ENCODE peak calls at places on chromosomes 5 and 9, in eight cellular contexts. One of them, this sample, is unnamed.

GRCh38 chr5:140084466-140084865 is 29.4 kb upstream of the PURA start:
- DNase-seq in endodermal cell: no peak
- DNase-seq in fibroblast of lung: peak; percentile 2
- DNase-seq in astrocyte: no peak
- DNase-seq in GM23248: peak; percentile 1
- DNase-seq in IMR-90: no peak
- DNase-seq in upper lobe of right lung: no peak
- DNase-seq in mesenchymal stem cell: no peak
- DNase-seq in this sample: no peak

GRCh38 chr5:122576266-122577016 is 198.4 kb upstream of the SNX2 start:
- DNase-seq in endodermal cell: no peak
- DNase-seq in fibroblast of lung: peak; percentile 53
- DNase-seq in astrocyte: peak; percentile 46
- DNase-seq in GM23248: no peak
- DNase-seq in IMR-90: no peak
- DNase-seq in upper lobe of right lung: no peak
- DNase-seq in mesenchymal stem cell: no peak
- DNase-seq in this sample: no peak

GRCh38 chr9:105500108-105500766 is 52.4 kb downstream of the FSD1L start:
- DNase-seq in endodermal cell: no peak
- DNase-seq in fibroblast of lung: no peak
- DNase-seq in astrocyte: no peak
- DNase-seq in GM23248: no peak
- DNase-seq in IMR-90: peak; percentile 12
- DNase-seq in upper lobe of right lung: no peak
- DNase-seq in mesenchymal stem cell: peak; percentile 28
- DNase-seq in this sample: no peak

GRCh38 chr5:5198111-5198510 is 58.0 kb downstream of the ADAMTS16 start:
- DNase-seq in endodermal cell: no peak
- DNase-seq in fibroblast of lung: peak; percentile 81
- DNase-seq in astrocyte: peak; percentile 77
- DNase-seq in GM23248: peak; percentile 39
- DNase-seq in IMR-90: no peak
- DNase-seq in upper lobe of right lung: no peak
- DNase-seq in mesenchymal stem cell: no peak
- DNase-seq in this sample: no peak

GRCh38 chr5:95422842-95423241 is 31.7 kb downstream of the FAM81B start:
- DNase-seq in endodermal cell: no peak
- DNase-seq in fibroblast of lung: peak; percentile 32
- DNase-seq in astrocyte: peak; percentile 26
- DNase-seq in GM23248: peak; percentile 33
- DNase-seq in IMR-90: no peak
- DNase-seq in upper lobe of right lung: no peak
- DNase-seq in mesenchymal stem cell: no peak
- DNase-seq in this sample: no peak

GRCh38 chr9:38443181-38443580 is 18.9 kb upstream of the IGFBPL1 start:
- DNase-seq in endodermal cell: no peak
- DNase-seq in fibroblast of lung: peak; percentile 31
- DNase-seq in astrocyte: no peak
- DNase-seq in GM23248: no peak
- DNase-seq in IMR-90: peak; percentile 16
- DNase-seq in upper lobe of right lung: no peak
- DNase-seq in mesenchymal stem cell: peak; percentile 66
- DNase-seq in this sample: no peak

GRCh38 chr5:138748630-138749081 is 4.6 kb upstream of the CTNNA1 start:
- DNase-seq in endodermal cell: no peak
- DNase-seq in fibroblast of lung: peak; percentile 35
- DNase-seq in astrocyte: peak; percentile 24
- DNase-seq in GM23248: peak; percentile 12
- DNase-seq in IMR-90: peak; percentile 25
- DNase-seq in upper lobe of right lung: no peak
- DNase-seq in mesenchymal stem cell: peak; percentile 73
- DNase-seq in this sample: no peak

GRCh38 chr9:107624216-107624948 is 134.8 kb upstream of the KLF4 start:
- DNase-seq in endodermal cell: no peak
- DNase-seq in fibroblast of lung: no peak
- DNase-seq in astrocyte: no peak
- DNase-seq in GM23248: peak; percentile 93
- DNase-seq in IMR-90: peak; percentile 42
- DNase-seq in upper lobe of right lung: no peak
- DNase-seq in mesenchymal stem cell: peak; percentile 38
- DNase-seq in this sample: peak; percentile 71

GRCh38 chr9:123772374-123772773 is 157.6 kb downstream of the DENND1A start:
- DNase-seq in endodermal cell: no peak
- DNase-seq in fibroblast of lung: no peak
- DNase-seq in astrocyte: no peak
- DNase-seq in GM23248: peak; percentile 39
- DNase-seq in IMR-90: no peak
- DNase-seq in upper lobe of right lung: no peak
- DNase-seq in mesenchymal stem cell: no peak
- DNase-seq in this sample: no peak

GRCh38 chr9:93088656-93089015 is 7.4 kb upstream of the CARD19 start:
- DNase-seq in endodermal cell: peak; percentile 24
- DNase-seq in fibroblast of lung: no peak
- DNase-seq in astrocyte: no peak
- DNase-seq in GM23248: no peak
- DNase-seq in IMR-90: no peak
- DNase-seq in upper lobe of right lung: peak; percentile 21
- DNase-seq in mesenchymal stem cell: no peak
- DNase-seq in this sample: peak; percentile 9

GRCh38 chr9:94159069-94159915 is 75.0 kb downstream of the PTPDC1 start:
- DNase-seq in endodermal cell: peak; percentile 28
- DNase-seq in fibroblast of lung: no peak
- DNase-seq in astrocyte: no peak
- DNase-seq in GM23248: peak; percentile 30
- DNase-seq in IMR-90: no peak
- DNase-seq in upper lobe of right lung: no peak
- DNase-seq in mesenchymal stem cell: peak; percentile 29
- DNase-seq in this sample: no peak

GRCh38 chr5:150131978-150132694 is 23.5 kb downstream of the PDGFRB start:
- DNase-seq in endodermal cell: no peak
- DNase-seq in fibroblast of lung: no peak
- DNase-seq in astrocyte: no peak
- DNase-seq in GM23248: peak; percentile 82
- DNase-seq in IMR-90: peak; percentile 19
- DNase-seq in upper lobe of right lung: no peak
- DNase-seq in mesenchymal stem cell: no peak
- DNase-seq in this sample: no peak

GRCh38 chr9:93028448-93029006 is 30.0 kb upstream of the SUSD3 start:
- DNase-seq in endodermal cell: no peak
- DNase-seq in fibroblast of lung: no peak
- DNase-seq in astrocyte: no peak
- DNase-seq in GM23248: no peak
- DNase-seq in IMR-90: no peak
- DNase-seq in upper lobe of right lung: no peak
- DNase-seq in mesenchymal stem cell: no peak
- DNase-seq in this sample: no peak

GRCh38 chr5:62432618-62433064 is 20.1 kb downstream of the IPO11 start:
- DNase-seq in endodermal cell: no peak
- DNase-seq in fibroblast of lung: no peak
- DNase-seq in astrocyte: no peak
- DNase-seq in GM23248: peak; percentile 8
- DNase-seq in IMR-90: no peak
- DNase-seq in upper lobe of right lung: no peak
- DNase-seq in mesenchymal stem cell: no peak
- DNase-seq in this sample: no peak

GRCh38 chr9:80012557-80013330 is 441.0 kb downstream of the TLE4 start:
- DNase-seq in endodermal cell: no peak
- DNase-seq in fibroblast of lung: no peak
- DNase-seq in astrocyte: no peak
- DNase-seq in GM23248: no peak
- DNase-seq in IMR-90: no peak
- DNase-seq in upper lobe of right lung: no peak
- DNase-seq in mesenchymal stem cell: no peak
- DNase-seq in this sample: no peak

GRCh38 chr9:87036482-87036881 is 89.2 kb upstream of the GAS1 start:
- DNase-seq in endodermal cell: no peak
- DNase-seq in fibroblast of lung: no peak
- DNase-seq in astrocyte: no peak
- DNase-seq in GM23248: no peak
- DNase-seq in IMR-90: no peak
- DNase-seq in upper lobe of right lung: no peak
- DNase-seq in mesenchymal stem cell: no peak
- DNase-seq in this sample: no peak

GRCh38 chr5:43874772-43875171 is 271.8 kb downstream of the NNT start:
- DNase-seq in endodermal cell: peak; percentile 75
- DNase-seq in fibroblast of lung: no peak
- DNase-seq in astrocyte: no peak
- DNase-seq in GM23248: peak; percentile 73
- DNase-seq in IMR-90: peak; percentile 52
- DNase-seq in upper lobe of right lung: no peak
- DNase-seq in mesenchymal stem cell: peak; percentile 40
- DNase-seq in this sample: no peak

GRCh38 chr5:173327084-173327947 is 898 bp downstream of the STC2 start:
- DNase-seq in endodermal cell: peak; percentile 82
- DNase-seq in fibroblast of lung: peak; percentile 48
- DNase-seq in astrocyte: peak; percentile 42
- DNase-seq in GM23248: peak; percentile 82
- DNase-seq in IMR-90: peak; percentile 58
- DNase-seq in upper lobe of right lung: no peak
- DNase-seq in mesenchymal stem cell: peak; percentile 77
- DNase-seq in this sample: no peak

GRCh38 chr5:1552469-1553255 is 28.9 kb upstream of the LPCAT1 start:
- DNase-seq in endodermal cell: no peak
- DNase-seq in fibroblast of lung: peak; percentile 35
- DNase-seq in astrocyte: peak; percentile 17
- DNase-seq in GM23248: peak; percentile 70
- DNase-seq in IMR-90: no peak
- DNase-seq in upper lobe of right lung: peak; percentile 82
- DNase-seq in mesenchymal stem cell: no peak
- DNase-seq in this sample: peak; percentile 74

GRCh38 chr9:101369286-101369685 is 15.5 kb downstream of the BAAT start:
- DNase-seq in endodermal cell: no peak
- DNase-seq in fibroblast of lung: peak; percentile 86
- DNase-seq in astrocyte: peak; percentile 78
- DNase-seq in GM23248: peak; percentile 53
- DNase-seq in IMR-90: peak; percentile 5
- DNase-seq in upper lobe of right lung: no peak
- DNase-seq in mesenchymal stem cell: no peak
- DNase-seq in this sample: no peak

GRCh38 chr9:60545346-60546315 is 368.6 kb upstream of the SPATA31A5 start:
- DNase-seq in endodermal cell: no peak
- DNase-seq in fibroblast of lung: no peak
- DNase-seq in astrocyte: no peak
- DNase-seq in GM23248: no peak
- DNase-seq in IMR-90: no peak
- DNase-seq in upper lobe of right lung: peak; percentile 59
- DNase-seq in mesenchymal stem cell: no peak
- DNase-seq in this sample: peak; percentile 25

DNA sequence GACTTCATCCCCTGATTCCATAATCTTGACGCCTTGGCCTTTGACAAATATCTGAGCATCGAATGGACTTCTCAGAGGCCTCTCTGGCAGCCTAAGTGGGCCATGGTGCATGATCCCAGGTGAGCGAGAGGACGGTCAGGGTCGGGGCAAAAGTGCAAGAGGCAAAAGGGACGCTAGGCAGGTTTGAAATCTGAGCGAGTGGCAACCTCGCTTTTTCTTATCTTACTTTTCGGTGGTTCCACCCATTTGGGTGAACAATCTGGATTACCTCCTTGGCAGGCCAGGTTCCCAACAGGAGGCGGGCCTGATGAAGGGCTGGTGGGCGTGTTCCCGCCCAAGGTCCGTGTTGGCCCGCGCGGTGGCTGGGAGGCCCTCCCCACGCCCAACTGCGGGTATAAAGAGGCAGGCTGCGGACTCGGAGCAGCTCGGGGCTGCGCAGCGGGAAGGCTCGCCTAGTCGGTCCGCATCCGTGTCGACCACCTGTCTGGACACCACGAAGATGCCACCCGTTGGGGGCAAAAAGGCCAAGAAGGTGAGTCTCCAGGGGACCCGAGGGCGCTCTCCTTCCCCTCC is at the start of gene BHMT:
- DNase-seq in endodermal cell: peak; percentile 75
- DNase-seq in fibroblast of lung: no peak
- DNase-seq in astrocyte: no peak
- DNase-seq in GM23248: no peak
- DNase-seq in IMR-90: no peak
- DNase-seq in upper lobe of right lung: no peak
- DNase-seq in mesenchymal stem cell: no peak
- DNase-seq in this sample: no peak
- H3K4me1 ChIP-seq in endodermal cell: no peaks in the 10 kb centered on the region
- H3K4me1 ChIP-seq in fibroblast of lung: no peaks in the 10 kb centered on the region
- H3K4me1 ChIP-seq in astrocyte: no peaks in the 10 kb centered on the region
- H3K4me1 ChIP-seq in GM23248: no peaks in the 10 kb centered on the region
- H3K4me1 ChIP-seq in IMR-90: no peaks in the 10 kb centered on the region
- H3K4me1 ChIP-seq in upper lobe of right lung: peaks cover 7% of the 10 kb centered on the region
- H3K4me1 ChIP-seq in mesenchymal stem cell: peaks cover 9% of the 10 kb centered on the region
- H3K4me1 ChIP-seq in this sample: peaks cover 2% of the 10 kb centered on the region

GRCh38 chr9:77982985-77983662 is 48.5 kb downstream of the GNAQ start:
- DNase-seq in endodermal cell: no peak
- DNase-seq in fibroblast of lung: no peak
- DNase-seq in astrocyte: no peak
- DNase-seq in GM23248: no peak
- DNase-seq in IMR-90: no peak
- DNase-seq in upper lobe of right lung: no peak
- DNase-seq in mesenchymal stem cell: no peak
- DNase-seq in this sample: no peak
- H3K4me1 ChIP-seq in endodermal cell: peaks cover 3% of the 10 kb centered on the region
- H3K4me1 ChIP-seq in fibroblast of lung: peaks cover 6% of the 10 kb centered on the region
- H3K4me1 ChIP-seq in astrocyte: peaks cover 15% of the 10 kb centered on the region
- H3K4me1 ChIP-seq in GM23248: peaks cover 26% of the 10 kb centered on the region
- H3K4me1 ChIP-seq in IMR-90: peaks cover 7% of the 10 kb centered on the region
- H3K4me1 ChIP-seq in upper lobe of right lung: peaks cover 43% of the 10 kb centered on the region
- H3K4me1 ChIP-seq in mesenchymal stem cell: peaks cover 2% of the 10 kb centered on the region
- H3K4me1 ChIP-seq in this sample: peaks cover 3% of the 10 kb centered on the region

GRCh38 chr9:116939605-116940004 is 252.5 kb downstream of the TRIM32 start:
- DNase-seq in endodermal cell: no peak
- DNase-seq in fibroblast of lung: peak; percentile 20
- DNase-seq in astrocyte: peak; percentile 15
- DNase-seq in GM23248: no peak
- DNase-seq in IMR-90: peak; percentile 89
- DNase-seq in upper lobe of right lung: no peak
- DNase-seq in mesenchymal stem cell: peak; percentile 35
- DNase-seq in this sample: no peak
- H3K4me1 ChIP-seq in endodermal cell: no peaks in the 10 kb centered on the region
- H3K4me1 ChIP-seq in fibroblast of lung: peaks cover 2% of the 10 kb centered on the region
- H3K4me1 ChIP-seq in astrocyte: peaks cover 3% of the 10 kb centered on the region
- H3K4me1 ChIP-seq in GM23248: no peaks in the 10 kb centered on the region
- H3K4me1 ChIP-seq in IMR-90: peaks cover 2% of the 10 kb centered on the region
- H3K4me1 ChIP-seq in upper lobe of right lung: no peaks in the 10 kb centered on the region
- H3K4me1 ChIP-seq in mesenchymal stem cell: no peaks in the 10 kb centered on the region
- H3K4me1 ChIP-seq in this sample: no peaks in the 10 kb centered on the region

DNA sequence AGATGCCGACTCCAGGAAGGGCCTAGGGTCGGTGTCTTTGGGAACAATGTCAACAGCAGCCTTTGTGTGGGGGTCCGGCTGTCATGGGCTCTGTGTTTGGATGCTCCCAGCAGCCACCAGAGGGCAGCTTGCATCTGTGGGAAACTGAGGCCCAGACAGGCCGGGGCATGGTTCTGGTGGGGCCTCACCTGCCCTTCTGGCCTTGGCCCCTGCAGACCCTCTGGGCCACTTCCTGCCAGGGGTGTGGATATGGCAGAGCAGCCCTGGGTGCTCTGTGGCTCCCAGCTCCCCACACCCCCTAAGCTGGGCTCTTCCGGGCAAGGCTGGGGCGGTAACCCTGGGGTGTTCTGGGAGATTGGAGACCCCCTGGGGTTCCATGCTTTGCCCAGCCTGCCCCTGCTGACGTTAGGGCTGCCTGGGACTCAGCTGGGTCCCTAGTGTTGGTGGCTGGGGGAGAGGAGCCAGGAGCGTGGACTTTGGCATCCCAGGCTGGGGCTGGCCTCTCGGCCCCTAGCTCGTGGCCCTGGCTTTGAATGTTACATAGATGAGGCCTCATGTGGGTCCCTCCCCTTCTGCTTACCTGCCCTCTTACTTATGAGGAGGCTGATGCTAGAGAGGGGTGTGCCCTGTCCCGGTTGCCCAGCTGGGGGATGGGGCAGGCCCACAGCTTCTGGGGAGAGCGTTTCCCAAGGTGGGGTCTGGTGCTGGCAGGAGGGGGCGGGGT is 38.3 kb downstream of the RXRA start:
- DNase-seq in endodermal cell: no peak
- DNase-seq in fibroblast of lung: no peak
- DNase-seq in astrocyte: no peak
- DNase-seq in GM23248: no peak
- DNase-seq in IMR-90: no peak
- DNase-seq in upper lobe of right lung: no peak
- DNase-seq in mesenchymal stem cell: no peak
- DNase-seq in this sample: no peak
- H3K4me1 ChIP-seq in endodermal cell: peaks cover 5% of the 10 kb centered on the region
- H3K4me1 ChIP-seq in fibroblast of lung: peaks cover 17% of the 10 kb centered on the region
- H3K4me1 ChIP-seq in astrocyte: peaks cover 21% of the 10 kb centered on the region
- H3K4me1 ChIP-seq in GM23248: peaks cover 31% of the 10 kb centered on the region
- H3K4me1 ChIP-seq in IMR-90: peaks cover 17% of the 10 kb centered on the region
- H3K4me1 ChIP-seq in upper lobe of right lung: peaks cover 63% of the 10 kb centered on the region
- H3K4me1 ChIP-seq in mesenchymal stem cell: peaks cover 47% of the 10 kb centered on the region
- H3K4me1 ChIP-seq in this sample: peaks cover 8% of the 10 kb centered on the region

This sample was measured in aorta.